ENCODE peak calls at places on chromosomes 13 and 19, in ten cellular contexts. W is lower leg skin; V is NCI-H1417; O is iris pigment epithelial cell; G is fibroblast of mammary gland; M is stimulated activated CD4-positive, alpha-beta T cell treated with anti-CD3 and anti-CD28 coated beads, Interleukin-15, amount 100 ng/mL, for 1 hour; Z is anterior cingulate cortex; L is brain microvascular endothelial cell; E is dermis blood vessel endothelial cell; P is germinal center. J is an unnamed sample.

GRCh38 chr13:25171170-25171516 is 945 bp downstream of the AMER2 start:
- DNase-seq in W (no peak), V (no peak), O (no peak), G (no peak), M (no peak), Z (no peak), L (no peak), E (peak), P (no peak), J (no peak)

GRCh38 chr19:17943284-17944221 is 10.7 kb downstream of the CCDC124 start:
- DNase-seq in W (no peak), V (no peak), O (no peak), G (no peak), M (no peak), Z (no peak), L (no peak), E (no peak), P (no peak), J (no peak)

GRCh38 chr13:99340638-99341037 is 33.4 kb upstream of the GPR183 start:
- DNase-seq in W (no peak), V (no peak), O (no peak), G (no peak), M (no peak), Z (no peak), L (no peak), E (no peak), P (no peak), J (no peak)

GRCh38 chr13:110869805-110870706 is 44.8 kb downstream of the ANKRD10 start:
- DNase-seq in W (peak), V (peak), O (peak), G (peak), M (no peak), Z (no peak), L (peak), E (peak), P (no peak), J (peak)

GRCh38 chr13:102680842-102681725 is 13.8 kb downstream of the METTL21C start:
- DNase-seq in W (no peak), V (no peak), O (peak), G (peak), M (no peak), Z (no peak), L (no peak), E (no peak), P (no peak), J (no peak)

GRCh38 chr13:21326155-21327030 is 132.7 kb downstream of the ZDHHC20 start:
- DNase-seq in W (no peak), V (peak), O (peak), G (peak), M (no peak), Z (peak), L (peak), E (peak), P (peak), J (no peak)

GRCh38 chr13:38819053-38819452 is 132.2 kb downstream of the FREM2 start:
- DNase-seq in W (no peak), V (peak), O (peak), G (no peak), M (no peak), Z (peak), L (peak), E (peak), P (no peak), J (peak)

GRCh38 chr13:40680659-40681323 is 14.3 kb upstream of the FOXO1 start:
- DNase-seq in W (no peak), V (no peak), O (no peak), G (no peak), M (no peak), Z (no peak), L (no peak), E (no peak), P (no peak), J (no peak)

GRCh38 chr13:67048793-67049150 is 181.4 kb downstream of the PCDH9 start:
- DNase-seq in W (no peak), V (no peak), O (peak), G (peak), M (no peak), Z (no peak), L (peak), E (no peak), P (no peak), J (no peak)

GRCh38 chr13:80399340-80400163 is 58.6 kb upstream of the SPRY2 start:
- DNase-seq in W (no peak), V (no peak), O (no peak), G (peak), M (no peak), Z (no peak), L (no peak), E (no peak), P (no peak), J (no peak)

GRCh38 chr13:97282705-97283104 is 60.6 kb downstream of the MBNL2 start:
- DNase-seq in W (no peak), V (no peak), O (no peak), G (no peak), M (no peak), Z (no peak), L (no peak), E (no peak), P (no peak), J (no peak)

GRCh38 chr13:49400755-49401659 is 42.9 kb downstream of the CAB39L start:
- DNase-seq in W (no peak), V (no peak), O (peak), G (peak), M (no peak), Z (peak), L (peak), E (no peak), P (peak), J (no peak)

GRCh38 chr13:66345988-66346387 is 884.1 kb downstream of the PCDH9 start:
- DNase-seq in W (no peak), V (no peak), O (no peak), G (no peak), M (no peak), Z (peak), L (no peak), E (no peak), P (no peak), J (no peak)

GRCh38 chr19:17803264-17803896 is 8.4 kb downstream of the B3GNT3 start:
- DNase-seq in W (no peak), V (no peak), O (no peak), G (no peak), M (no peak), Z (no peak), L (no peak), E (no peak), P (no peak), J (peak)

GRCh38 chr19:35587326-35587725 is 1.4 kb downstream of the PMIS2 start:
- DNase-seq in W (no peak), V (no peak), O (peak), G (no peak), M (no peak), Z (no peak), L (peak), E (peak), P (no peak), J (no peak)

GRCh38 chr19:38729653-38730469 is 14.4 kb downstream of the CAPN12 start:
- DNase-seq in W (peak), V (peak), O (peak), G (peak), M (peak), Z (peak), L (peak), E (peak), P (peak), J (peak)

GRCh38 chr19:35177377-35178274 is 23.1 kb downstream of the FXYD5 start:
- DNase-seq in W (peak), V (no peak), O (no peak), G (no peak), M (no peak), Z (no peak), L (no peak), E (no peak), P (no peak), J (no peak)

GRCh38 chr13:32791545-32792172 is 205.4 kb downstream of the PDS5B start:
- DNase-seq in W (no peak), V (no peak), O (peak), G (peak), M (no peak), Z (no peak), L (no peak), E (no peak), P (peak), J (no peak)

GRCh38 chr19:34960940-34961679 is 2.9 kb downstream of the ZNF792 start:
- DNase-seq in W (peak), V (no peak), O (no peak), G (no peak), M (no peak), Z (no peak), L (no peak), E (no peak), P (no peak), J (no peak)

GRCh38 chr13:48741377-48741776 is 87.6 kb downstream of the CYSLTR2 start:
- DNase-seq in W (no peak), V (no peak), O (peak), G (peak), M (no peak), Z (no peak), L (peak), E (peak), P (no peak), J (peak)

GRCh38 chr19:44796701-44797115 is 12.2 kb upstream of the BCAM start:
- DNase-seq in W (no peak), V (peak), O (peak), G (no peak), M (no peak), Z (no peak), L (no peak), E (peak), P (no peak), J (no peak)

GRCh38 chr19:47417107-47417745 is 2.1 kb downstream of the MEIS3 start:
- DNase-seq in W (no peak), V (no peak), O (no peak), G (no peak), M (no peak), Z (no peak), L (no peak), E (no peak), P (no peak), J (no peak)

GRCh38 chr19:31270897-31271568 is 78.2 kb downstream of the TSHZ3 start:
- DNase-seq in W (peak), V (no peak), O (peak), G (peak), M (no peak), Z (no peak), L (peak), E (no peak), P (no peak), J (no peak)

GRCh38 chr13:22041741-22042140 is 370.9 kb downstream of the FGF9 start:
- DNase-seq in W (no peak), V (no peak), O (no peak), G (no peak), M (no peak), Z (no peak), L (no peak), E (no peak), P (no peak), J (no peak)

GRCh38 chr19:49106648-49107135 is 7.5 kb upstream of the LIN7B start:
- DNase-seq in W (no peak), V (peak), O (peak), G (peak), M (peak), Z (no peak), L (peak), E (peak), P (peak), J (peak)

GRCh38 chr19:51131780-51132680 is 7.3 kb downstream of the SIGLEC9 start:
- DNase-seq in W (no peak), V (peak), O (peak), G (peak), M (no peak), Z (no peak), L (peak), E (peak), P (no peak), J (peak)

GRCh38 chr13:79079351-79079839 is 326.7 kb downstream of the RBM26 start:
- DNase-seq in W (no peak), V (no peak), O (no peak), G (no peak), M (no peak), Z (no peak), L (no peak), E (no peak), P (no peak), J (no peak)